ENCODE peak calls at places on chromosomes 1 and 21, in seven cellular contexts. Z is left ventricle myocardium inferior, K is OCI-LY7, N is lower lobe of right lung, O is HAP-1, H is neural progenitor cell, D is tibial nerve. U is an unnamed sample. For H3K4me1, the result is how much of the 10 kb centered on the place peaks cover.

GRCh38 chr1:158274797-158275196 is 14.9 kb upstream of the CD1C start:
- DNase-seq in O (no peak), D (no peak), N (no peak), Z (no peak), H (no peak), K (no peak), U (no peak)

GRCh38 chr1:58717979-58718378 is 18.1 kb upstream of the MYSM1 start:
- DNase-seq in N (no peak), H (no peak), D (no peak), K (no peak), O (no peak), Z (no peak), U (no peak)

GRCh38 chr1:201378804-201379203 is 1.3 kb upstream of the TNNT2 start:
- DNase-seq in H (no peak), K (no peak), N (no peak), O (no peak), Z (peak), D (no peak), U (no peak)

GRCh38 chr1:39394598-39394997 is 96.8 kb upstream of the BMP8A start:
- DNase-seq in D (no peak), Z (no peak), K (peak), H (no peak), N (no peak), O (no peak), U (peak)

GRCh38 chr1:91015794-91016550 is 5.9 kb downstream of the ZNF644 start:
- DNase-seq in K (no peak), H (no peak), Z (no peak), D (no peak), N (no peak), O (no peak), U (no peak)

GRCh38 chr1:114585221-114585620 is 3.8 kb upstream of the BCAS2 start:
- DNase-seq in D (no peak), Z (no peak), N (no peak), O (no peak), H (no peak), K (no peak), U (no peak)

GRCh38 chr1:153697191-153697872 is 18.8 kb downstream of the NPR1 start:
- DNase-seq in O (peak), N (no peak), K (no peak), D (no peak), H (peak), Z (peak), U (no peak)

GRCh38 chr1:4587721-4588120 is 66.7 kb upstream of the AJAP1 start:
- DNase-seq in O (no peak), N (no peak), D (no peak), K (no peak), H (no peak), Z (no peak), U (no peak)

GRCh38 chr1:77473690-77474089 is 191.9 kb downstream of the AK5 start:
- DNase-seq in H (no peak), N (no peak), Z (no peak), D (no peak), O (no peak), K (no peak), U (no peak)

GRCh38 chr1:204336642-204337041 is 23.1 kb downstream of the PLEKHA6 start:
- DNase-seq in H (no peak), O (no peak), D (no peak), Z (no peak), K (no peak), N (no peak), U (no peak)

GRCh38 chr1:219086956-219087469 is 86.7 kb upstream of the LYPLAL1 start:
- DNase-seq in Z (no peak), D (no peak), O (no peak), N (no peak), H (no peak), K (no peak), U (no peak)

GRCh38 chr1:219088778-219089557 is 84.7 kb upstream of the LYPLAL1 start:
- DNase-seq in O (no peak), D (peak), K (no peak), H (no peak), Z (peak), N (peak), U (no peak)

GRCh38 chr1:219092206-219092605 is 81.5 kb upstream of the LYPLAL1 start:
- DNase-seq in O (no peak), D (no peak), H (no peak), K (no peak), N (no peak), Z (no peak), U (no peak)

GRCh38 chr1:219085988-219086387 is 87.7 kb upstream of the LYPLAL1 start:
- DNase-seq in H (no peak), N (no peak), D (no peak), K (no peak), O (no peak), Z (no peak), U (no peak)

DNA sequence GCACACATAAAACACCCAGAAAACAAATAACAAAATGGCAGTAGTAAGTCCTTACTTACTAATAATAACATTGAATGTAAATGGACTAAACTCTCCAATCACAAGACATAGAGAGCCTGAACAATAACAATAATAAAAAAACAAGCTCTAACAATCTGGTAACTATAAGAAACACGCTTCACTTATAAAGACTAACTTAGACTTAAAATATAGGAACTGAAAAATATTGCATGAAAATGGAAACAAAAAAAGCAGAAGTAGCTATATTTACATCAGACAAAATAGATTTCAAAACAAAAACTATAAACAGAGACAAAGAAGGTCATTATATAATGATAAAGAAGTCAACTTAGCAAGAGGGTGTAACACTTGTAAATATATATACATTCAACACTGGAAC is 83.1 kb upstream of the LYPLAL1 start:
- DNase-seq in Z (no peak), K (peak), O (no peak), H (no peak), D (no peak), N (no peak), U (no peak)
- H3K4me3 ChIP-seq in Z (no peak), K (no peak), O (no peak), H (no peak), D (no peak), N (no peak), U (no peak)

GRCh38 chr1:211336161-211336560 is 9.5 kb downstream of the TRAF5 start:
- DNase-seq in H (no peak), D (no peak), N (no peak), O (no peak), Z (no peak), K (peak), U (no peak)
- H3K4me1 ChIP-seq in H (under half), D (under half), N (under half), O (under half), Z (under half), K (half or more), U (half or more)

GRCh38 chr1:217078959-217079358 is 355.7 kb upstream of the ESRRG start:
- DNase-seq in N (no peak), D (no peak), Z (no peak), O (no peak), H (no peak), K (no peak), U (no peak)

GRCh38 chr1:217079579-217079978 is 356.4 kb upstream of the ESRRG start:
- DNase-seq in H (no peak), Z (no peak), O (no peak), D (no peak), N (no peak), K (no peak), U (no peak)

GRCh38 chr1:217078010-217078704 is 354.9 kb upstream of the ESRRG start:
- DNase-seq in K (no peak), H (peak), O (no peak), D (no peak), Z (no peak), N (no peak), U (no peak)

DNA sequence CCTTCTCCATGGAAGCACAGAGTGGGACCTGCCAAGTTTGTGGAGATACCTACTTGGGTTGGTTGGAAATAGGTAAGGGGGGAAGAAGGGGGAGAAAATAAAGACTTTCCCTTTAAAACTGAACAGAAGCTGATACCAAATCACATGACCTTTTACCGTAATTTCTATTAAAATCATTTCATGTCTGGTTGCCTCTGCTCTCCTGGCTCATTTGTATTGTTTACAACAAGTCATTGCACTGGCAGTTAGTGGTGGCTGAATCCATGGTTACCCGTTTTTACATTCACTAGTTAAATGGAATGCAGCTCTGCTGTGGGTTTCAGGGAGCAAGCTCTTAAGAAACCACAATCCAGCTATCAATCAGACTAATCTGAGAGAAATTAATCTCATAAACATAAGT is 353.7 kb upstream of the ESRRG start:
- DNase-seq in K (no peak), D (no peak), H (no peak), Z (no peak), O (no peak), N (no peak), U (no peak)
- H3K4me3 ChIP-seq in K (no peak), D (no peak), H (no peak), Z (peak), O (no peak), N (peak), U (no peak)

GRCh38 chr1:43864111-43865045 is 69.2 kb upstream of the ARTN start:
- DNase-seq in Z (no peak), K (no peak), D (no peak), O (no peak), N (no peak), H (no peak), U (no peak)
- H3K4me1 ChIP-seq in Z (half or more), K (under half), D (under half), O (under half), N (under half), H (under half), U (under half)

DNA sequence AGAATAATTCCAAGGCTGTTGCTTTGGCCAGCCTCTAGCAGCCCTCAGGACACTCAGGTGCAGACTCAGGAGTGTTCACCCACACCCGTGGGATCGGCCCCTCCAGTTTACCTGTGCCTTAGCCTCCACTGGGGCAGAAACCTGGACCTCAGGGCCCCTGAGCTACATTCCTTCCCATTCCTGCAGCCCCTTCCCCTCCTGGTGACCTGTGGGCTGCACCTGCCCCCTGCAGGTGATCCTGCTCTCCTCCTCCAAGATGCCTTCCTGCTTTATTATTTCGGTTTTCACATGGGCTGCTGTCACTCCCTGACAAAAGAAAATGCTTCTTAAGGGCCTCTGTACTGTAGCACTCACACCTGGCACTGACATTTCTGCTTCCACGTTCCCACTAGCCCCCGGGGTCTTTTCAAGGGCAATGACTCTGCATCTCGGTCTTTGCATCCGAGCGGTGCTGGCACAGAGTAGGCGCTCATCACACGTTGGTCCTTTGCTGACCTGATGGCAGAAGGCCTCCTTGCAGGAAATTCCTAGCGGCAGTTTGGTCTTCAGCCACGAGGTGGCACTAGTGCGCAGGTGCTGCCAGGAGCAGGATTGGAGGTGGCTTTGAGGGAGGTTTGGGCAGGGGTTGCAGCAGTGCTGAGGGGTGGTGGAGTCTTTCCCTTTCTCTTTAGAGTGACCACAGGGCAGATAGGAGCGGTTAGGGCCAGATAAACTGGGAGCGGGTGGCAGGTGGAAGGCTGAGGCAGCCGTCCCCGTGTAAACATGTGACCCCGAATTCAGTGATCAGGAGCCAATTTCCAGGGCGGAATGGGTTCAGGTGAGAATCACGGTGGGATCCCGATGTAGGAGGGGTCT is 25.3 kb upstream of the ETV3 start:
- DNase-seq in Z (peak), N (peak), H (peak), D (peak), O (peak), K (peak), U (peak)
- H3K4me3 ChIP-seq in Z (no peak), N (no peak), H (no peak), D (no peak), O (no peak), K (no peak), U (no peak)

GRCh38 chr1:214281030-214281901 is at the start of gene SMYD2:
- DNase-seq in K (peak), O (peak), D (peak), H (peak), Z (peak), N (peak), U (peak)
- H3K4me1 ChIP-seq in K (under half), O (under half), D (under half), H (under half), Z (half or more), N (under half), U (under half)

DNA sequence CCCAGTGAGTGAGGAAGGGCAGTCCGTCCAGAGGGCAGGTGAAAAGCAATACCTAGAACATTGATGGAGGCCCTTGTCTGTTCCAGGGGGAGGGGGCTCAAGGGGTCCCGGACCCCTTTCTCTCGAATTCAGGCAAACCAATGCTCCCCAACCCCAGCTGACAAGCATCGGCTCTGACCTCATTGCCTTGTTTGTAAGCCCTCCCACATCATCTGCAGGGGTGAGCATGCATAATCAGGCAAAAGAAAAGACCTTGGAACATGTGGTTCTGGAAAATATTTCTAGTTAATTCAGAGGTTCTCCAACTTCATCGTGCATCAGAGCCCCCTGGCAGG is 231.3 kb downstream of the TOMM20 start:
- DNase-seq in D (no peak), K (no peak), N (no peak), H (no peak), Z (no peak), O (no peak), U (no peak)
- H3K4me3 ChIP-seq in D (no peak), K (no peak), N (no peak), H (no peak), Z (no peak), O (no peak), U (no peak)

GRCh38 chr1:206497774-206498173 is 9.6 kb upstream of the RASSF5 start:
- DNase-seq in H (no peak), K (no peak), N (no peak), O (no peak), Z (no peak), D (no peak), U (no peak)

GRCh38 chr1:206498685-206499084 is 8.6 kb upstream of the RASSF5 start:
- DNase-seq in K (no peak), H (no peak), N (no peak), Z (no peak), O (no peak), D (no peak), U (no peak)

GRCh38 chr1:206501881-206502280 is 5.5 kb upstream of the RASSF5 start:
- DNase-seq in H (no peak), O (no peak), N (peak), K (no peak), Z (no peak), D (no peak), U (no peak)

GRCh38 chr1:206502403-206502802 is 4.9 kb upstream of the RASSF5 start:
- DNase-seq in O (no peak), D (no peak), H (no peak), K (no peak), Z (no peak), N (no peak), U (no peak)

GRCh38 chr1:206500046-206500445 is 7.3 kb upstream of the RASSF5 start:
- DNase-seq in K (no peak), Z (no peak), D (no peak), O (no peak), H (no peak), N (no peak), U (no peak)
- H3K4me1 ChIP-seq in K (under half), Z (half or more), D (half or more), O (under half), H (under half), N (half or more), U (under half)

DNA sequence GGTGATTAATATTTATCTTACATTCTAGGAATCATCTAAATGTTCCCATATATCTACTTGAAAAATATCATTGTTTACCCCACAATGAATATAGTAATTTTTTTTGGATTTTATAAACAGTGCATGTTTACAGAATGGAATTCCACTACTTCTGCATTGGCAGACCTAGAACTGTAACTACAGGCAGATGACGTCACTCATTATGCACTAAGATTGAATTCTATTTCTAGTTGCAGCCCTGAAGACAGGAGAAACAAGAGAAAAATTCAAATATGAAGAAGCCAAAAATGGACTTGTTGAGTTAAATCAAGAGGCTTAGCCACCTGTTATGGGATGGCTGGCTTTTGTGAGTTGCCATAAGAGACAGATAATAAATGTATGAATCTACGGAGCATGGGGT is 364.7 kb downstream of the PCP4 start:
- DNase-seq in D (no peak), H (no peak), K (no peak), Z (no peak), O (no peak), N (no peak), U (no peak)
- H3K4me3 ChIP-seq in D (no peak), H (no peak), K (no peak), Z (no peak), O (no peak), N (no peak), U (no peak)

GRCh38 chr1:221768444-221769066 is 26.7 kb upstream of the DUSP10 start:
- DNase-seq in Z (no peak), D (no peak), O (no peak), N (no peak), H (no peak), K (no peak), U (no peak)
- H3K4me1 ChIP-seq in Z (under half), D (under half), O (under half), N (under half), H (under half), K (under half), U (under half)